ENCODE peak calls at places on chromosomes 12 and 14, in ten cellular contexts. U is omental fat pad, K is epithelial cell of esophagus, Z is astrocyte, A is B cell, T is mammary epithelial cell, N is cardiac fibroblast, E is HFFc6, V is MCF 10A, Q is type B pancreatic cell. G is an unnamed sample.

GRCh38 chr12:13462450-13462849 is 265.9 kb downstream of the EMP1 start:
- DNase-seq in K (no peak), U (no peak), V (no peak), A (no peak), Q (no peak), N (no peak), E (no peak), T (no peak), Z (no peak), G (no peak)

GRCh38 chr14:73712540-73713141 is 1.5 kb downstream of the PNMA1 start:
- DNase-seq in A (peak), T (peak), N (no peak), Q (no peak), E (no peak), U (no peak), Z (no peak), V (peak), K (no peak), G (peak)

GRCh38 chr12:66290716-66291200 is 11.5 kb upstream of the HELB start:
- DNase-seq in K (peak), E (no peak), Z (no peak), Q (no peak), U (no peak), A (no peak), N (no peak), V (no peak), T (no peak), G (no peak)

GRCh38 chr12:77923882-77924281 is 93.2 kb downstream of the NAV3 start:
- DNase-seq in Z (no peak), E (peak), Q (no peak), N (no peak), A (no peak), T (no peak), K (no peak), U (no peak), V (no peak), G (no peak)

GRCh38 chr14:105881021-105881930 is 354.9 kb downstream of the TMEM121 start:
- DNase-seq in Z (no peak), N (no peak), A (no peak), E (no peak), K (no peak), Q (peak), V (no peak), T (no peak), U (no peak), G (no peak)

GRCh38 chr12:32379213-32379612 is 20.1 kb upstream of the FGD4 start:
- DNase-seq in Q (no peak), V (no peak), K (no peak), T (no peak), U (no peak), E (no peak), N (no peak), A (no peak), Z (no peak), G (no peak)

GRCh38 chr12:25251749-25252148 is 1.0 kb upstream of the KRAS start:
- DNase-seq in T (no peak), E (no peak), Q (no peak), A (no peak), Z (no peak), U (no peak), V (no peak), N (no peak), K (no peak), G (no peak)

GRCh38 chr12:13436696-13437391 is 240.3 kb downstream of the EMP1 start:
- DNase-seq in U (no peak), Q (no peak), K (peak), T (peak), A (no peak), E (no peak), N (peak), Z (peak), V (peak), G (peak)

DNA sequence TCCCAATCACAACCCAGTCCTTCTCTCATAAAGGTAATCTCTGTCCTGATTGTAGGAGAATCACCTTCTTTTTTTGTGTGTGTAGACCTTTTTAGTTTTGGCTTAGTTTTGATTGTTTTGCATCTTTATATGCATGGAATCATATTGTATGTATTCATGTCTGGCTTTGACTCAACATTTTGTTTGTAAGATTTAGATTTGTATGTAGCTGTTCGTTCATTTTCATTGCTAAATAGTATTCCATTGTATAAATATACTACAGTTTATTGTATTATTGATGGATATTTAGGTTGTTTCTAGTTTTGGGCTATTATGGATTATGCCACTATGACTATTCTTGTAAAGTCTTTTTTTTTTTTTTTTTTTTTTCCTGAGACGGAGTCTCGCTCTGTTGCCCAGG is 10.5 kb downstream of the ERC1 start:
- DNase-seq in U (no peak), V (no peak), Q (no peak), Z (no peak), K (no peak), N (no peak), A (no peak), E (no peak), T (no peak), G (no peak)
- TF ChIP-seq CTCF in U (no peak), V (no peak), Q (no peak), Z (no peak), K (no peak), N (no peak), A (no peak), E (no peak), T (no peak), G (no peak)

GRCh38 chr12:109910969-109911348 is 10.9 kb downstream of the TCHP start:
- DNase-seq in Q (no peak), U (no peak), T (no peak), Z (peak), K (peak), E (peak), V (peak), N (peak), A (no peak), G (peak)
- TF ChIP-seq CTCF in Q (peak), U (no peak), T (peak), Z (no peak), K (peak), E (peak), V (peak), N (peak), A (no peak), G (peak)

GRCh38 chr14:53437858-53438257 is 284.7 kb upstream of the DDHD1 start:
- DNase-seq in A (no peak), E (no peak), N (no peak), Q (no peak), T (no peak), Z (no peak), V (no peak), U (no peak), K (no peak), G (no peak)

GRCh38 chr14:53430870-53431269 is 277.7 kb upstream of the DDHD1 start:
- DNase-seq in V (no peak), N (no peak), E (no peak), U (no peak), Z (peak), K (no peak), T (no peak), Q (no peak), A (no peak), G (no peak)

GRCh38 chr14:53432378-53432802 is 279.3 kb upstream of the DDHD1 start:
- DNase-seq in Q (no peak), T (peak), V (peak), A (peak), N (peak), U (no peak), Z (peak), E (peak), K (peak), G (peak)
- TF ChIP-seq CTCF in Q (peak), T (peak), V (peak), A (peak), N (peak), U (no peak), Z (peak), E (peak), K (peak), G (peak)

GRCh38 chr14:59428581-59429012 is 36.6 kb downstream of the GPR135 start:
- DNase-seq in V (no peak), T (peak), A (no peak), E (peak), Q (no peak), U (no peak), N (peak), Z (peak), K (no peak), G (no peak)
- TF ChIP-seq CTCF in V (no peak), T (peak), A (no peak), E (peak), Q (no peak), U (no peak), N (peak), Z (no peak), K (peak), G (no peak)

DNA sequence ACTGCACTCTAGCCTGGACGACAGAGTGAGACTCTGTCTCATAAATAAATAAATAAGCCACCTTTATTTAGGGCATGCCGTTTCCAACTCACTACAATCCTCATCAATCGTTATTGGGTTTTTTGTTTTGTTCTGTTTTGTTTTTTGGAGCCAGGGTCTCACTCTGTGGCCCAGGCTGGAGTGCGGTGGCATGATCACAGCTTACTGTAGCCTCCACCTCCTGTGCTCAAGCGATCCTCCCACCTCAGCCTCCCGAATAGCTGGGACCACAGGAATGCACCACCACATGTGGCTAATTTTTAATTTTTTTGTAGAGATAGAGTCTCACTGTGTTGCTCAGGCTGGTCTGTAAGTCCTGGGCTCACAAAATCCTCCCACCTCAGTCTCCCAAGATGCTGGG is 3.6 kb upstream of the ANAPC5 start:
- DNase-seq in T (no peak), N (no peak), E (no peak), Q (no peak), Z (no peak), U (no peak), K (no peak), A (no peak), V (no peak), G (no peak)
- TF ChIP-seq CTCF in T (no peak), N (no peak), E (no peak), Q (no peak), Z (no peak), U (no peak), K (no peak), A (no peak), V (no peak), G (no peak)

GRCh38 chr14:34872822-34873590 is 2.2 kb downstream of the BAZ1A start:
- DNase-seq in A (peak), K (peak), E (peak), N (peak), T (peak), U (no peak), Q (no peak), Z (peak), V (peak), G (peak)

GRCh38 chr14:34873591-34874385 is 1.4 kb downstream of the BAZ1A start:
- DNase-seq in V (peak), K (peak), E (no peak), N (peak), A (peak), U (peak), Q (peak), T (peak), Z (peak), G (peak)

GRCh38 chr14:34874386-34875030 is 652 bp downstream of the BAZ1A start:
- DNase-seq in E (peak), N (peak), Z (peak), U (peak), Q (peak), A (peak), K (peak), V (peak), T (peak), G (peak)

DNA sequence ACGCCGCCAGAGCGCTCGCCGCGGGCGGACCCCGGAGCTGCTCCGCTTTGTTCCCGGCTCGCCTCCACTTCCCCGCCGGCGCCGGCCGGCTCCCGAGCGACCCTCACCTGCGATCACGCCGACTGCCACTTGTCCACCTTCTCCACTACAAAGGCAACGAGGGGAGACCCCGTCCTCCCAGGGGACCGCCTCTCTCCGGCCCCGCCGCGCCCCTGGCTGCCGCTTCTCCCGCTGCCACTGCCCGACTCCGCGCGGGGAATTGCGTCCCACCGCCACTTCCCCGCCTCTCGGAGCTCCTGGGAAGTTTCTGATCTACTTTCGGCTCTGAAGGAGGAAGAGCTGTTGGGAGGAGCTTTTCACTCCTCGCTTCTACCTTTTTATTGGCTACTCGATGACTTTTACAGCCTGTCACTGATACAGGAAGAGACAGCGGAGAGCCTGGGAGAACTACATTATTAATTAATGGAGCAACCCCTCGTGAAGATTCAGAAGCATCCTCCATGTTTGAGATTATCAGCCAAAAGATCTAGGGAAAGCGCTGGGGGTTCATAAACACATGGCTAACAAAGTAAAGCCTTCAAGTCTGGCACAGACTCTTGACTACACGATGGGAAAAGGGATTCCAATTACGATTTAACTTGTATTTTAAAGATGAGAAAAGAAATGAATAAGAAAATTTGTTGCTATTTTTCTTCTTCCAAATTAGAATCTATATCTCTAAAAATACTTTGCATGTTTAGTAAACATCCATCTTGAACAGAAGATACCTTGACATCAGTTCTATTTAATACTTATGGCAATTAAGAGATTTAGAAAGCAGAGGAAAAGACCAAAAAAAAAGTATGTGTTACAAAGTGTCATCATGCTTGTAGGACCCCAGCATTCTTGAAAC is at the start of gene BAZ1A:
- DNase-seq in E (peak), Q (peak), A (peak), V (peak), Z (peak), K (peak), U (no peak), N (peak), T (peak), G (peak)
- TF ChIP-seq CTCF in E (no peak), Q (peak), A (no peak), V (no peak), Z (no peak), K (no peak), U (no peak), N (no peak), T (no peak), G (no peak)

DNA sequence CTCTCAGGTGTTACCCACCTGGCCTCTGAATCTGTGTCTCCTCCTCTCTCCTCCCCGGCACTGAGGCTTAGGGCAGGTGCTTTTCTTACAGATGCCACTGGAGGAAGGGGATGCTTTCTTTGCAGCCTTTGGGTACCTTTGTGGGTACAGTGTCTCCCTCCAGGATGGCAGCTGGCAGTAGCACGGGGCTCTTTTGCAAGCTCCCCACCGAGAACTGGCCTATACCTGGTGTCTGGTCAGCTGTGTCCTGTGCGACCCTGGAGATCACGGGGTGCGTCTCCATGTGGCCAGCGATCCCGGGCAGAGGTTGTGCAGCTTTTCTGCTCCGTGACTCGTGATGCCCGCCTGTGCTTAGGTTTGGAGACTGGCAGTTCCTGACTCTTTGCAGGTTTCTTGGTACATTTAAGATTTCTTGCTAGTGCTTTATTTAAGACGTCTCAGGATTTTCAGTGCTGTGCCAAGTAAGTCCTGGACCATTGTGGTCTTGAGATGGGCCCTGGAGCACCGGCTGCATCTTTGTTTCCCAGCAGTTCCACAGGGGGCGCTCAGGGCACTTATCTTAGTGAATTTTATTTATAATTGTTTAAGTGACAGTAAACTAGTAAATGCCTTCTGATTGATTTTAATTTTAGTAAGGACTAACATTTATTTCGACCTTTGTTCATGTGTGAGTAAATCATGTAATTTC is 68.9 kb downstream of the DDX51 start:
- DNase-seq in N (no peak), K (no peak), Z (no peak), T (no peak), Q (no peak), A (no peak), E (no peak), V (no peak), U (no peak), G (no peak)
- TF ChIP-seq CTCF in N (peak), K (peak), Z (peak), T (peak), Q (peak), A (peak), E (peak), V (no peak), U (no peak), G (peak)

GRCh38 chr14:101757064-101757838 is 4.3 kb upstream of the PPP2R5C start:
- DNase-seq in K (no peak), E (no peak), V (no peak), N (no peak), A (no peak), T (no peak), U (no peak), Q (no peak), Z (no peak), G (no peak)
- TF ChIP-seq CTCF in K (no peak), E (no peak), V (no peak), N (no peak), A (no peak), T (no peak), U (no peak), Q (no peak), Z (no peak), G (no peak)